ENCODE peak calls at places on chromosome 12, in six cellular contexts. C is kidney; N is aorta; D is NCI-H446; I is activated CD4-positive, alpha-beta T cell treated with anti-CD3 and anti-CD28 coated beads for 4 hours; O is nephron progenitor cell. X is an unnamed sample.

GRCh38 chr12:116718578-116719454 is 19.1 kb downstream of the SPRING1 start:
- DNase-seq in C (no peak), N (no peak), D (no peak), I (no peak), O (no peak), X (peak)

GRCh38 chr12:4037747-4038312 is 164.6 kb upstream of the PARP11 start:
- DNase-seq in C (no peak), N (no peak), D (no peak), I (peak), O (no peak), X (peak)

GRCh38 chr12:67482751-67483661 is 165.5 kb upstream of the DYRK2 start:
- DNase-seq in C (peak), N (peak), D (no peak), I (peak), O (peak), X (peak)

GRCh38 chr12:104648746-104649145 is 192.0 kb downstream of the CHST11 start:
- DNase-seq in C (no peak), N (no peak), D (no peak), I (no peak), O (no peak), X (no peak)

GRCh38 chr12:16870845-16871244 is 264.9 kb upstream of the LMO3 start:
- DNase-seq in C (no peak), N (no peak), D (no peak), I (no peak), O (no peak), X (no peak)

GRCh38 chr12:42862055-42862454 is 272.5 kb upstream of the PRICKLE1 start:
- DNase-seq in C (no peak), N (no peak), D (no peak), I (no peak), O (no peak), X (no peak)

GRCh38 chr12:127503221-127503620 is 763.7 kb upstream of the TMEM132C start:
- DNase-seq in C (no peak), N (no peak), D (no peak), I (no peak), O (no peak), X (no peak)

GRCh38 chr12:98894412-98895085 is 249.5 kb downstream of the APAF1 start:
- DNase-seq in C (no peak), N (no peak), D (no peak), I (no peak), O (no peak), X (no peak)

GRCh38 chr12:7351177-7351576 is 47.3 kb downstream of the ACSM4 start:
- DNase-seq in C (no peak), N (no peak), D (no peak), I (no peak), O (no peak), X (no peak)

GRCh38 chr12:64890873-64891468 is 66.5 kb downstream of the TBC1D30 start:
- DNase-seq in C (no peak), N (no peak), D (peak), I (no peak), O (peak), X (peak)

GRCh38 chr12:96500686-96501085 is 11.3 kb downstream of the CFAP54 start:
- DNase-seq in C (no peak), N (no peak), D (no peak), I (no peak), O (no peak), X (peak)

GRCh38 chr12:96069511-96070231 is 34.3 kb upstream of the LTA4H start:
- DNase-seq in C (no peak), N (no peak), D (no peak), I (no peak), O (no peak), X (no peak)

GRCh38 chr12:20483776-20484175 is 115.4 kb downstream of the PDE3A start:
- DNase-seq in C (no peak), N (no peak), D (no peak), I (no peak), O (no peak), X (peak)

GRCh38 chr12:85468356-85469157 is 188.5 kb downstream of the ALX1 start:
- DNase-seq in C (peak), N (no peak), D (peak), I (no peak), O (peak), X (peak)

GRCh38 chr12:110689002-110689600 is at the start of gene HVCN1:
- DNase-seq in C (peak), N (peak), D (no peak), I (peak), O (peak), X (no peak)

GRCh38 chr12:66365718-66366485 is 63.6 kb downstream of the HELB start:
- DNase-seq in C (no peak), N (no peak), D (no peak), I (no peak), O (no peak), X (no peak)

GRCh38 chr12:7017870-7018349 is 366 bp downstream of the LPCAT3 start:
- DNase-seq in C (no peak), N (no peak), D (peak), I (no peak), O (peak), X (no peak)

GRCh38 chr12:75747572-75747995 is 236.2 kb upstream of the KRR1 start:
- DNase-seq in C (no peak), N (no peak), D (peak), I (no peak), O (no peak), X (peak)

GRCh38 chr12:19998968-19999792 is 369.2 kb upstream of the PDE3A start:
- DNase-seq in C (no peak), N (no peak), D (no peak), I (no peak), O (no peak), X (no peak)

GRCh38 chr12:107317751-107318553 is 224.6 kb upstream of the CRY1 start:
- DNase-seq in C (peak), N (peak), D (no peak), I (peak), O (peak), X (peak)

GRCh38 chr12:48349471-48349870 is 1.2 kb downstream of the ZNF641 start:
- DNase-seq in C (no peak), N (no peak), D (no peak), I (no peak), O (no peak), X (peak)

GRCh38 chr12:34399631-34400422 is 377.5 kb downstream of the ALG10 start:
- DNase-seq in C (peak), N (peak), D (no peak), I (peak), O (no peak), X (no peak)

GRCh38 chr12:85741051-85741450 is 95.2 kb downstream of the RASSF9 start:
- DNase-seq in C (no peak), N (no peak), D (no peak), I (no peak), O (no peak), X (peak)

GRCh38 chr12:132268674-132269073 is 60.7 kb downstream of the GALNT9 start:
- DNase-seq in C (no peak), N (no peak), D (no peak), I (no peak), O (no peak), X (no peak)

GRCh38 chr12:125373375-125373774 is 308.1 kb downstream of the AACS start:
- DNase-seq in C (no peak), N (no peak), D (no peak), I (no peak), O (no peak), X (no peak)

GRCh38 chr12:55830601-55831406 is 1.4 kb upstream of the DNAJC14 start:
- DNase-seq in C (peak), N (peak), D (peak), I (peak), O (peak), X (peak)

GRCh38 chr12:75781532-75782046 is 250.0 kb downstream of the PHLDA1 start:
- DNase-seq in C (no peak), N (no peak), D (no peak), I (no peak), O (no peak), X (peak)

GRCh38 chr12:77725611-77726010 is 105.1 kb upstream of the NAV3 start:
- DNase-seq in C (no peak), N (no peak), D (no peak), I (no peak), O (no peak), X (peak)

GRCh38 chr12:85877459-85877858 is 3.4 kb downstream of the NTS start:
- DNase-seq in C (no peak), N (no peak), D (no peak), I (no peak), O (no peak), X (no peak)

GRCh38 chr12:58504539-58504938 is 415.8 kb downstream of the LRIG3 start:
- DNase-seq in C (no peak), N (no peak), D (no peak), I (no peak), O (no peak), X (peak)

GRCh38 chr12:25906651-25907340 is 51.7 kb upstream of the RASSF8 start:
- DNase-seq in C (no peak), N (no peak), D (no peak), I (no peak), O (no peak), X (no peak)

GRCh38 chr12:111427417-111428074 is 21.8 kb downstream of the SH2B3 start:
- DNase-seq in C (no peak), N (no peak), D (no peak), I (no peak), O (no peak), X (no peak)

GRCh38 chr12:105331805-105332251 is 1.3 kb downstream of the C12orf75 start:
- DNase-seq in C (no peak), N (no peak), D (no peak), I (no peak), O (no peak), X (no peak)

GRCh38 chr12:131872154-131873046 is 22.0 kb upstream of the ULK1 start:
- DNase-seq in C (peak), N (no peak), D (no peak), I (no peak), O (no peak), X (peak)

GRCh38 chr12:108090107-108090899 is 38.8 kb upstream of the WSCD2 start:
- DNase-seq in C (no peak), N (no peak), D (no peak), I (no peak), O (no peak), X (no peak)

GRCh38 chr12:108575199-108575912 is 13.0 kb downstream of the ISCU start:
- DNase-seq in C (no peak), N (no peak), D (no peak), I (no peak), O (no peak), X (no peak)

GRCh38 chr12:26255893-26256645 is 60.7 kb downstream of the SSPN start:
- DNase-seq in C (no peak), N (no peak), D (no peak), I (no peak), O (no peak), X (no peak)

GRCh38 chr12:42985506-42985905 is 396.0 kb upstream of the PRICKLE1 start:
- DNase-seq in C (no peak), N (no peak), D (no peak), I (no peak), O (no peak), X (no peak)

X was measured in fibroblast of mammary gland.